ENCODE peak calls at places on chromosome 14, in four cellular contexts. One of them, this sample, is unnamed.

GRCh38 chr14:76090611-76091010 is 61.1 kb upstream of the GPATCH2L start:
- DNase-seq in brain microvascular endothelial cell: no peak
- DNase-seq in upper lobe of right lung: no peak
- DNase-seq in psoas muscle: no peak
- DNase-seq in this sample: peak

GRCh38 chr14:77041837-77042557 is 13.5 kb upstream of the IRF2BPL start:
- DNase-seq in brain microvascular endothelial cell: peak
- DNase-seq in psoas muscle: peak
- DNase-seq in upper lobe of right lung: no peak
- DNase-seq in this sample: peak

GRCh38 chr14:24179961-24180726 is 8.3 kb downstream of the REC8 start:
- DNase-seq in upper lobe of right lung: peak
- DNase-seq in brain microvascular endothelial cell: peak
- DNase-seq in psoas muscle: peak
- DNase-seq in this sample: peak

GRCh38 chr14:75453817-75454434 is 26.1 kb downstream of the JDP2 start:
- DNase-seq in brain microvascular endothelial cell: no peak
- DNase-seq in upper lobe of right lung: no peak
- DNase-seq in psoas muscle: no peak
- DNase-seq in this sample: no peak

GRCh38 chr14:61607570-61608244 is 87.6 kb upstream of the HIF1A start:
- DNase-seq in brain microvascular endothelial cell: no peak
- DNase-seq in psoas muscle: no peak
- DNase-seq in upper lobe of right lung: no peak
- DNase-seq in this sample: peak

GRCh38 chr14:24430143-24430681 is 458 bp downstream of the KHNYN start:
- DNase-seq in upper lobe of right lung: peak
- DNase-seq in psoas muscle: peak
- DNase-seq in brain microvascular endothelial cell: peak
- DNase-seq in this sample: peak

GRCh38 chr14:70744631-70745030 is 64.7 kb downstream of the MAP3K9 start:
- DNase-seq in psoas muscle: no peak
- DNase-seq in brain microvascular endothelial cell: no peak
- DNase-seq in upper lobe of right lung: no peak
- DNase-seq in this sample: no peak

GRCh38 chr14:62329427-62329826 is 567.2 kb downstream of the SNAPC1 start:
- DNase-seq in upper lobe of right lung: no peak
- DNase-seq in brain microvascular endothelial cell: no peak
- DNase-seq in psoas muscle: no peak
- DNase-seq in this sample: peak

GRCh38 chr14:57009585-57010515 is 199.6 kb upstream of the OTX2 start:
- DNase-seq in psoas muscle: no peak
- DNase-seq in brain microvascular endothelial cell: no peak
- DNase-seq in upper lobe of right lung: no peak
- DNase-seq in this sample: no peak

GRCh38 chr14:54211562-54212308 is 185.1 kb upstream of the CDKN3 start:
- DNase-seq in upper lobe of right lung: no peak
- DNase-seq in brain microvascular endothelial cell: peak
- DNase-seq in psoas muscle: no peak
- DNase-seq in this sample: peak

GRCh38 chr14:63388766-63389431 is 70.2 kb upstream of the GPHB5 start:
- DNase-seq in psoas muscle: peak
- DNase-seq in upper lobe of right lung: peak
- DNase-seq in brain microvascular endothelial cell: peak
- DNase-seq in this sample: peak

GRCh38 chr14:83096092-83096491 is 1562.4 kb upstream of the SEL1L start:
- DNase-seq in psoas muscle: no peak
- DNase-seq in brain microvascular endothelial cell: no peak
- DNase-seq in upper lobe of right lung: no peak
- DNase-seq in this sample: no peak

GRCh38 chr14:30679032-30679431 is 56.9 kb downstream of the SCFD1 start:
- DNase-seq in brain microvascular endothelial cell: no peak
- DNase-seq in upper lobe of right lung: no peak
- DNase-seq in psoas muscle: no peak
- DNase-seq in this sample: no peak

GRCh38 chr14:30680036-30680435 is 57.9 kb downstream of the SCFD1 start:
- DNase-seq in upper lobe of right lung: no peak
- DNase-seq in brain microvascular endothelial cell: no peak
- DNase-seq in psoas muscle: no peak
- DNase-seq in this sample: no peak

DNA sequence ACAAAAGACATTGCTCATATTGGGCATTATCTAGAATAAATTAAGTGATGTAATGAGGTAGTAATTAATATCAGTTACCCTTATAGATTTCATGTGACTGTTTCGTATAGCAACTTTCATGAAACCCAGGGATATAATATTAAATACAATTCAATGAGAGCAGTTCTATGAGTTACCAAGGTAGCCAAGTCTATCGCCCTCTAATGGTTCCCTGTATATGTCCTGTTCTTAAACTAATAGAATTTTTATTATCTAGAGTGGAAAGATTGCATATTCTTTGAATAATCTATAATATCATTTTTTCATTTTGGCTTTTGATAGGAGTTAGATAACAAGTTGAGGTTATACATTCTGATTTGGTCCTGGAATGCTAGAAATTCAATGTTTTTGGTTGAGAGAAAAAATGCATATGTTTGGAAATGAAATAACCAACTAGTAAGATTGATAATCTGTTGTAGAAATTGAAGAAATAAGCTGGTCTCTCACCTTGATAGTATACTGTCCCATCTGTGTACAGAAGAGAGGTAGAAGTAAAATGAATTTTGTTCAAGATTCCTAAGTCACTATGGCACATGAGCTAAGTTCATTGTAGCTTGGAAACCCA is 59.7 kb downstream of the SCFD1 start:
- DNase-seq in psoas muscle: no peak
- DNase-seq in brain microvascular endothelial cell: peak
- DNase-seq in upper lobe of right lung: no peak
- DNase-seq in this sample: peak
- TF ChIP-seq CTCF in psoas muscle: no peak
- TF ChIP-seq CTCF in brain microvascular endothelial cell: peak
- TF ChIP-seq CTCF in upper lobe of right lung: peak
- TF ChIP-seq CTCF in this sample: peak

GRCh38 chr14:34766060-34766459 is 51.7 kb upstream of the CFL2 start:
- DNase-seq in upper lobe of right lung: no peak
- DNase-seq in brain microvascular endothelial cell: no peak
- DNase-seq in psoas muscle: no peak
- DNase-seq in this sample: no peak
- H3K4me3 ChIP-seq in upper lobe of right lung: no peak
- H3K4me3 ChIP-seq in brain microvascular endothelial cell: no peak
- H3K4me3 ChIP-seq in psoas muscle: no peak
- H3K4me3 ChIP-seq in this sample: no peak

DNA sequence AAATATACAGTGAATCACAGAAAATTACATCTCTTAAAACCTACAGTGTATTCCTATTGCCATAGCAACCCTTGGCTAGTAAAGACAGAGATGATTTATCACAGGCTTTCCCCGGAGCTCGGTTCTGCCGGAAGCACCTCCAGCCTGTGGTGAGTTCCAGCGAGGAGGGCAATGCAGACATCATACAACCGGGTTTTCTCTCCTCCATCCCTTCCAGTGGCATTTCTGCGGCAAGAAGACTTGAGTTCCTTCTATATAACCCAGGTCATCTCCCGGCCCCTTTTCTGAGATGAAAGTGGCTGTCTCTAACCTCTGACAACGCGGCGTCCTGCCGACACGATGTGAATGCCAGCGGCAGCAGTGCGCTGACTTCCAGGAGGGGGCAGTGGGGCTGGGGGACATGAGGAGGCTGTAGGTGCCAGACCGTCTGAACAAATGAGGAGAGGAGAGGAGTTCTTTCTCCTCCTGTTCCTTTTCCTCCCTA is 68.5 kb upstream of the MAX start:
- DNase-seq in psoas muscle: no peak
- DNase-seq in upper lobe of right lung: no peak
- DNase-seq in brain microvascular endothelial cell: peak
- DNase-seq in this sample: peak
- TF ChIP-seq CTCF in psoas muscle: no peak
- TF ChIP-seq CTCF in upper lobe of right lung: no peak
- TF ChIP-seq CTCF in brain microvascular endothelial cell: peak
- TF ChIP-seq CTCF in this sample: peak

GRCh38 chr14:79279645-79280399 is 931.5 kb downstream of the DIO2 start:
- DNase-seq in brain microvascular endothelial cell: peak
- DNase-seq in psoas muscle: no peak
- DNase-seq in upper lobe of right lung: peak
- DNase-seq in this sample: peak
- H3K4me3 ChIP-seq in brain microvascular endothelial cell: peak
- H3K4me3 ChIP-seq in psoas muscle: peak
- H3K4me3 ChIP-seq in upper lobe of right lung: peak
- H3K4me3 ChIP-seq in this sample: peak

DNA sequence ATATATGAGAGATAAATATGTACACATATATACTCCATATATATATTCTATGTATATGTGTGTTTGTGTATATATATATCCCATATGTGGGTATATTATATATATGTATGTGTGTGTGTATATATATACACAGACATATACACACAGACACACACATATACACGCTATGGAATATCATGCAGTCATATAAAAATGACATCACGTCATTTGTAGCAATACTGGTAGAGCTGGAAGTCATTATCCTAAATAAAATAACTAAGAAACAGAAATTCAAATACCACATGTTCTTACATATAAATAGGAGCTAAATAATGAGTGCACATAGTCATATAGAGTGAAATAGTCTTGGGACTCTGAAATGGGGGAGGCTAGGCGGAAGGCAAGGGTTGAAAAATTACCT is 1000.2 kb downstream of the LRFN5 start:
- DNase-seq in brain microvascular endothelial cell: no peak
- DNase-seq in psoas muscle: no peak
- DNase-seq in upper lobe of right lung: no peak
- DNase-seq in this sample: no peak
- TF ChIP-seq CTCF in brain microvascular endothelial cell: no peak
- TF ChIP-seq CTCF in psoas muscle: no peak
- TF ChIP-seq CTCF in upper lobe of right lung: no peak
- TF ChIP-seq CTCF in this sample: no peak

GRCh38 chr14:101875041-101875725 is 89.2 kb upstream of the DYNC1H1 start:
- DNase-seq in upper lobe of right lung: no peak
- DNase-seq in psoas muscle: no peak
- DNase-seq in brain microvascular endothelial cell: no peak
- DNase-seq in this sample: no peak
- H3K4me3 ChIP-seq in upper lobe of right lung: no peak
- H3K4me3 ChIP-seq in psoas muscle: no peak
- H3K4me3 ChIP-seq in brain microvascular endothelial cell: no peak
- H3K4me3 ChIP-seq in this sample: no peak